ENCODE peak calls at places on chromosome 2, in eight cellular contexts. K is aorta; O is breast epithelium; J is CD4-positive, alpha-beta memory T cell; U is adrenal gland; P is MM.1S; A is fibroblast of lung; V is neuronal stem cell. W is an unnamed sample.

GRCh38 chr2:232348936-232349335 is 29.6 kb upstream of the ALPP start:
- DNase-seq in K (peak; percentile 51), O (no peak), J (no peak), U (no peak), P (peak; percentile 60), A (no peak), V (no peak), W (no peak)

GRCh38 chr2:226837334-226837733 is 1.5 kb downstream of the RHBDD1 start:
- DNase-seq in K (no peak), O (no peak), J (no peak), U (no peak), P (no peak), A (no peak), V (no peak), W (no peak)

GRCh38 chr2:73292316-73292905 is 937 bp downstream of the EGR4 start:
- DNase-seq in K (no peak), O (no peak), J (no peak), U (no peak), P (no peak), A (no peak), V (no peak), W (no peak)

GRCh38 chr2:8334866-8335325 is 347.0 kb upstream of the ID2 start:
- DNase-seq in K (no peak), O (no peak), J (no peak), U (no peak), P (no peak), A (no peak), V (no peak), W (no peak)

GRCh38 chr2:237717366-237718276 is 81.0 kb upstream of the RBM44 start:
- DNase-seq in K (no peak), O (no peak), J (no peak), U (no peak), P (no peak), A (no peak), V (no peak), W (peak; percentile 48)

GRCh38 chr2:109339519-109339991 is 210.6 kb downstream of the SH3RF3 start:
- DNase-seq in K (no peak), O (no peak), J (no peak), U (no peak), P (no peak), A (peak; percentile 87), V (no peak), W (no peak)

GRCh38 chr2:17441790-17442189 is 76.5 kb downstream of the RAD51AP2 start:
- DNase-seq in K (no peak), O (no peak), J (no peak), U (no peak), P (no peak), A (no peak), V (no peak), W (no peak)

GRCh38 chr2:150591901-150592300 is 104.4 kb upstream of the RND3 start:
- DNase-seq in K (no peak), O (no peak), J (no peak), U (no peak), P (no peak), A (peak; percentile 65), V (no peak), W (no peak)

GRCh38 chr2:105324732-105325131 is 4.8 kb downstream of the TGFBRAP1 start:
- DNase-seq in K (no peak), O (no peak), J (no peak), U (no peak), P (no peak), A (no peak), V (no peak), W (no peak)

GRCh38 chr2:102313950-102314349 is 2.6 kb downstream of the IL1RL1 start:
- DNase-seq in K (no peak), O (no peak), J (no peak), U (no peak), P (no peak), A (peak; percentile 38), V (no peak), W (no peak)

GRCh38 chr2:68569604-68570003 is 73.8 kb upstream of the PROKR1 start:
- DNase-seq in K (no peak), O (no peak), J (no peak), U (no peak), P (no peak), A (peak; percentile 32), V (no peak), W (no peak)

GRCh38 chr2:70553334-70553583 is 367 bp downstream of the TGFA start:
- DNase-seq in K (no peak), O (no peak), J (peak; percentile 38), U (peak; percentile 17), P (peak; percentile 62), A (no peak), V (no peak), W (peak; percentile 56)

GRCh38 chr2:158994920-158995676 is 26.7 kb downstream of the TANC1 start:
- DNase-seq in K (no peak), O (no peak), J (no peak), U (no peak), P (peak; percentile 51), A (no peak), V (no peak), W (no peak)

GRCh38 chr2:181430406-181431199 is 26.6 kb upstream of the ITGA4 start:
- DNase-seq in K (no peak), O (no peak), J (peak; percentile 53), U (no peak), P (peak; percentile 59), A (peak; percentile 13), V (no peak), W (no peak)

GRCh38 chr2:51734115-51734514 is 702.2 kb upstream of the NRXN1 start:
- DNase-seq in K (no peak), O (no peak), J (no peak), U (no peak), P (no peak), A (peak; percentile 78), V (no peak), W (no peak)

GRCh38 chr2:161245237-161245505 is 63.1 kb upstream of the PSMD14 start:
- DNase-seq in K (no peak), O (no peak), J (no peak), U (no peak), P (no peak), A (no peak), V (no peak), W (no peak)
- H3K4me3 ChIP-seq in K (no peak overlapping the region), O (no peak overlapping the region), J (no peak overlapping the region), U (peak overlapping the region; percentile 39), P (peak overlapping the region; percentile 70), A (no peak overlapping the region), V (no peak overlapping the region), W (no peak overlapping the region)

DNA sequence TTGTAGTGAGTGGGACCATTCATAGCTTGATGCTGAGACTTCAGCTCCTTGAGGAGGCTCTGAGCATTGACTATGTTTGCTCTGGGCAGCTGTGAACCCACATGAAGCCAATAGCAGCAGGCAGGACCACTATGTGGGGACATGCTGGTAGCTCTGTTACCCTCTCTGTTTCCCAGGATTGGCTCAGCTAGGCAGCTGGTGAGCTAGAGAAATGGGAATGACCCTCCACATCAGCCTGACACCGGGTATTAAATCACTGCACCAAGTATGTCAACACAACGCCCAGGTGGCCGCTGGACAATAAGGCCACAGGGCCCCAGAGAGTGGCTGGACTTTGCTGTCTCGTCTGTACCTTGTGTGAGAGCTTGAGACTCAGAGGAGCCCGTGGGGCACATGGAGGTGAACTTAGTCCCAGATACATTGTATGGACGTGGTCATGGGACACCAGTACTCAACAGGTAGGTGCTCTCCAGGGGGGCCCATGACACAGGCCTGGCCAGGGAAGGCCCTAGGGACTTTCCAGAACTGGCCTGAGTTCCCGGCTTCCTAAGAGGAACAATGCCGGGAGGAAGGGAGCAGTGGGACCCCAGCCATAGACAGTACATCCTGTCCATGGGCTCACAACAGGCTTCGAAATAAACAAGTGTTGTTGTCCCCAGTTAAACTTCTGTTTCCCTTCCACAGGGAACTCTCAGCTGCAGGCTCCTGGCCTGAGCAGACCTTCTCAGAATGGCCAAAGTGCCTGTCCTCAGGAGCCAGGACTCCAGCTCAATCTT is 35.2 kb downstream of the HS1BP3 start:
- DNase-seq in K (peak; percentile 67), O (peak; percentile 47), J (no peak), U (no peak), P (no peak), A (no peak), V (no peak), W (peak; percentile 87)
- H3K4me1 ChIP-seq in K (peaks cover 2% of the 10 kb centered on the region), O (peaks cover 39% of the 10 kb centered on the region), J (no peaks in the 10 kb centered on the region), U (peaks cover 68% of the 10 kb centered on the region), P (peaks cover 15% of the 10 kb centered on the region), A (peaks cover 39% of the 10 kb centered on the region), V (peaks cover 20% of the 10 kb centered on the region), W (peaks cover 72% of the 10 kb centered on the region)

DNA sequence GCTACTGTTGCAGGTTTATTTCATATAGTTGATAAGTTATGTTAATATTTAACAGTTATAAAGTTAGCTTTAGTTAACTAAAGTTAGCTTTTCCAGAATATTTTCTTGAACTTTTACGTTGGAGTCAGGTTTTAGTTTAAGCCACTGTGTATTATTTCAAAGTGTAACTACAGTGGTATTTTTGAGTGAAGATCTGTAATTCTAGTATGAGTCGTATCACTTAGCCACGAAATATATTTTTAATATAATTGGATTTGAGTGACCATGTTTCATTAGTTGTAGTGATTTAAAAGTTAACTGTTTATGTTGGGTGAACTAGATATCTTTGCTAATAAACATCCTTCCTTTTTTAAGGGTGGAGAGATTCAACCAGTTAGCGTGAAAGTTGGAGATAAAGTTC is 2.5 kb downstream of the HSPE1 start:
- DNase-seq in K (no peak), O (no peak), J (no peak), U (no peak), P (no peak), A (no peak), V (no peak), W (no peak)
- H3K4me3 ChIP-seq in K (no peak overlapping the region), O (no peak overlapping the region), J (no peak overlapping the region), U (peak overlapping the region; percentile 68), P (no peak overlapping the region), A (no peak overlapping the region), V (no peak overlapping the region), W (no peak overlapping the region)

GRCh38 chr2:37564356-37564755 is 107.1 kb downstream of the CDC42EP3 start:
- DNase-seq in K (no peak), O (no peak), J (no peak), U (no peak), P (no peak), A (no peak), V (no peak), W (no peak)
- H3K4me1 ChIP-seq in K (no peaks in the 10 kb centered on the region), O (no peaks in the 10 kb centered on the region), J (peaks cover 11% of the 10 kb centered on the region), U (peaks cover 22% of the 10 kb centered on the region), P (peaks cover 13% of the 10 kb centered on the region), A (peaks cover 20% of the 10 kb centered on the region), V (no peaks in the 10 kb centered on the region), W (no peaks in the 10 kb centered on the region)

GRCh38 chr2:239532859-239533258 is 132.0 kb upstream of the HDAC4 start:
- DNase-seq in K (no peak), O (no peak), J (no peak), U (no peak), P (no peak), A (no peak), V (no peak), W (peak; percentile 34)

GRCh38 chr2:239531456-239532304 is 130.9 kb upstream of the HDAC4 start:
- DNase-seq in K (peak; percentile 68), O (no peak), J (no peak), U (peak; percentile 29), P (no peak), A (no peak), V (peak; percentile 67), W (no peak)

GRCh38 chr2:239533917-239534316 is 133.1 kb upstream of the HDAC4 start:
- DNase-seq in K (peak; percentile 71), O (no peak), J (no peak), U (no peak), P (no peak), A (peak; percentile 12), V (no peak), W (peak; percentile 49)

GRCh38 chr2:239530749-239531316 is 130.0 kb upstream of the HDAC4 start:
- DNase-seq in K (no peak), O (no peak), J (no peak), U (no peak), P (no peak), A (no peak), V (no peak), W (peak; percentile 3)

GRCh38 chr2:239532305-239532649 is 131.5 kb upstream of the HDAC4 start:
- DNase-seq in K (peak; percentile 33), O (no peak), J (no peak), U (no peak), P (no peak), A (no peak), V (no peak), W (peak; percentile 3)
- H3K4me3 ChIP-seq in K (no peak overlapping the region), O (no peak overlapping the region), J (no peak overlapping the region), U (no peak overlapping the region), P (no peak overlapping the region), A (no peak overlapping the region), V (no peak overlapping the region), W (no peak overlapping the region)